ENCODE peak calls at places on chromosomes 16 and 17, in five cellular contexts. One of them, this sample, is unnamed.

GRCh38 chr17:44200478-44201155 is 933 bp upstream of the ATXN7L3 start:
- DNase-seq in neural crest cell: no peak
- DNase-seq in thyroid gland: no peak
- DNase-seq in fibroblast of the aortic adventitia: no peak
- DNase-seq in tibial nerve: no peak
- DNase-seq in this sample: no peak

GRCh38 chr17:67993153-67993997 is 2.9 kb downstream of the C17orf58 start:
- DNase-seq in neural crest cell: peak; percentile 69
- DNase-seq in thyroid gland: peak; percentile 77
- DNase-seq in fibroblast of the aortic adventitia: peak; percentile 74
- DNase-seq in tibial nerve: peak; percentile 68
- DNase-seq in this sample: peak; percentile 85

GRCh38 chr17:74930535-74931036 is 5.1 kb upstream of the OTOP3 start:
- DNase-seq in neural crest cell: no peak
- DNase-seq in thyroid gland: no peak
- DNase-seq in fibroblast of the aortic adventitia: no peak
- DNase-seq in tibial nerve: no peak
- DNase-seq in this sample: no peak

GRCh38 chr16:48616571-48616970 is 6.6 kb upstream of the N4BP1 start:
- DNase-seq in neural crest cell: no peak
- DNase-seq in thyroid gland: no peak
- DNase-seq in fibroblast of the aortic adventitia: no peak
- DNase-seq in tibial nerve: no peak
- DNase-seq in this sample: no peak

GRCh38 chr17:50832267-50833227 is 2.8 kb upstream of the WFIKKN2 start:
- DNase-seq in neural crest cell: no peak
- DNase-seq in thyroid gland: no peak
- DNase-seq in fibroblast of the aortic adventitia: no peak
- DNase-seq in tibial nerve: no peak
- DNase-seq in this sample: no peak

GRCh38 chr17:53150101-53150698 is 672.5 kb upstream of the KIF2B start:
- DNase-seq in neural crest cell: no peak
- DNase-seq in thyroid gland: no peak
- DNase-seq in fibroblast of the aortic adventitia: no peak
- DNase-seq in tibial nerve: no peak
- DNase-seq in this sample: no peak

GRCh38 chr16:28603381-28604185 is 6.3 kb downstream of the SULT1A1 start:
- DNase-seq in neural crest cell: no peak
- DNase-seq in thyroid gland: no peak
- DNase-seq in fibroblast of the aortic adventitia: no peak
- DNase-seq in tibial nerve: no peak
- DNase-seq in this sample: no peak

GRCh38 chr17:44518032-44518431 is 14.8 kb upstream of the GPATCH8 start:
- DNase-seq in neural crest cell: no peak
- DNase-seq in thyroid gland: no peak
- DNase-seq in fibroblast of the aortic adventitia: peak; percentile 44
- DNase-seq in tibial nerve: no peak
- DNase-seq in this sample: no peak

GRCh38 chr17:2420131-2420530 is 19.3 kb upstream of the MNT start:
- DNase-seq in neural crest cell: no peak
- DNase-seq in thyroid gland: no peak
- DNase-seq in fibroblast of the aortic adventitia: no peak
- DNase-seq in tibial nerve: no peak
- DNase-seq in this sample: no peak

GRCh38 chr17:10614536-10615155 is 42.5 kb downstream of the MYH3 start:
- DNase-seq in neural crest cell: peak; percentile 69
- DNase-seq in thyroid gland: peak; percentile 42
- DNase-seq in fibroblast of the aortic adventitia: peak; percentile 79
- DNase-seq in tibial nerve: no peak
- DNase-seq in this sample: no peak

GRCh38 chr17:2084766-2085647 is 30.1 kb downstream of the HIC1 start:
- DNase-seq in neural crest cell: no peak
- DNase-seq in thyroid gland: no peak
- DNase-seq in fibroblast of the aortic adventitia: peak; percentile 92
- DNase-seq in tibial nerve: peak; percentile 74
- DNase-seq in this sample: peak; percentile 85

GRCh38 chr16:50023626-50024025 is 1.4 kb upstream of the CNEP1R1 start:
- DNase-seq in neural crest cell: no peak
- DNase-seq in thyroid gland: no peak
- DNase-seq in fibroblast of the aortic adventitia: no peak
- DNase-seq in tibial nerve: no peak
- DNase-seq in this sample: no peak

GRCh38 chr16:10408824-10409381 is 23.0 kb downstream of the ATF7IP2 start:
- DNase-seq in neural crest cell: no peak
- DNase-seq in thyroid gland: no peak
- DNase-seq in fibroblast of the aortic adventitia: no peak
- DNase-seq in tibial nerve: no peak
- DNase-seq in this sample: no peak

GRCh38 chr17:66306413-66306812 is 4.0 kb downstream of the PRKCA start:
- DNase-seq in neural crest cell: no peak
- DNase-seq in thyroid gland: no peak
- DNase-seq in fibroblast of the aortic adventitia: no peak
- DNase-seq in tibial nerve: no peak
- DNase-seq in this sample: no peak

GRCh38 chr17:47834756-47835155 is 3.3 kb downstream of the LRRC46 start:
- DNase-seq in neural crest cell: no peak
- DNase-seq in thyroid gland: no peak
- DNase-seq in fibroblast of the aortic adventitia: no peak
- DNase-seq in tibial nerve: no peak
- DNase-seq in this sample: no peak

GRCh38 chr16:74281285-74281684 is 15.3 kb upstream of the PSMD7 start:
- DNase-seq in neural crest cell: no peak
- DNase-seq in thyroid gland: no peak
- DNase-seq in fibroblast of the aortic adventitia: no peak
- DNase-seq in tibial nerve: no peak
- DNase-seq in this sample: no peak

GRCh38 chr16:4179020-4179419 is 62.8 kb upstream of the ADCY9 start:
- DNase-seq in neural crest cell: no peak
- DNase-seq in thyroid gland: peak; percentile 33
- DNase-seq in fibroblast of the aortic adventitia: peak; percentile 60
- DNase-seq in tibial nerve: no peak
- DNase-seq in this sample: no peak

GRCh38 chr17:80281516-80281915 is 20.9 kb downstream of the RNF213 start:
- DNase-seq in neural crest cell: no peak
- DNase-seq in thyroid gland: no peak
- DNase-seq in fibroblast of the aortic adventitia: no peak
- DNase-seq in tibial nerve: no peak
- DNase-seq in this sample: no peak

GRCh38 chr16:66335704-66336329 is 30.7 kb upstream of the CDH5 start:
- DNase-seq in neural crest cell: no peak
- DNase-seq in thyroid gland: peak; percentile 36
- DNase-seq in fibroblast of the aortic adventitia: peak; percentile 73
- DNase-seq in tibial nerve: no peak
- DNase-seq in this sample: no peak

GRCh38 chr16:70688266-70688742 is 2.5 kb upstream of the MTSS2 start:
- DNase-seq in neural crest cell: no peak
- DNase-seq in thyroid gland: peak; percentile 38
- DNase-seq in fibroblast of the aortic adventitia: peak; percentile 29
- DNase-seq in tibial nerve: peak; percentile 43
- DNase-seq in this sample: no peak

GRCh38 chr17:1785925-1786324 is 24.1 kb downstream of the SERPINF1 start:
- DNase-seq in neural crest cell: no peak
- DNase-seq in thyroid gland: no peak
- DNase-seq in fibroblast of the aortic adventitia: no peak
- DNase-seq in tibial nerve: no peak
- DNase-seq in this sample: peak; percentile 46

GRCh38 chr16:31385680-31386079 is 7.5 kb upstream of the ITGAD start:
- DNase-seq in neural crest cell: no peak
- DNase-seq in thyroid gland: no peak
- DNase-seq in fibroblast of the aortic adventitia: no peak
- DNase-seq in tibial nerve: no peak
- DNase-seq in this sample: no peak

GRCh38 chr16:24999856-25000447 is 15.2 kb downstream of the ARHGAP17 start:
- DNase-seq in neural crest cell: no peak
- DNase-seq in thyroid gland: no peak
- DNase-seq in fibroblast of the aortic adventitia: peak; percentile 65
- DNase-seq in tibial nerve: no peak
- DNase-seq in this sample: no peak

GRCh38 chr17:61532818-61533217 is 58.2 kb downstream of the NACA2 start:
- DNase-seq in neural crest cell: no peak
- DNase-seq in thyroid gland: no peak
- DNase-seq in fibroblast of the aortic adventitia: no peak
- DNase-seq in tibial nerve: no peak
- DNase-seq in this sample: no peak

GRCh38 chr17:83202002-83203000 is 122.9 kb downstream of the METRNL start:
- DNase-seq in neural crest cell: no peak
- DNase-seq in thyroid gland: peak; percentile 2
- DNase-seq in fibroblast of the aortic adventitia: no peak
- DNase-seq in tibial nerve: peak; percentile 11
- DNase-seq in this sample: peak; percentile 64

GRCh38 chr17:66348605-66349165 is 46.3 kb downstream of the PRKCA start:
- DNase-seq in neural crest cell: no peak
- DNase-seq in thyroid gland: peak; percentile 73
- DNase-seq in fibroblast of the aortic adventitia: peak; percentile 82
- DNase-seq in tibial nerve: no peak
- DNase-seq in this sample: no peak

GRCh38 chr16:50520451-50521245 is 27.5 kb upstream of the NKD1 start:
- DNase-seq in neural crest cell: peak; percentile 39
- DNase-seq in thyroid gland: no peak
- DNase-seq in fibroblast of the aortic adventitia: no peak
- DNase-seq in tibial nerve: no peak
- DNase-seq in this sample: no peak

GRCh38 chr16:87702325-87702811 is 63.4 kb downstream of the KLHDC4 start:
- DNase-seq in neural crest cell: peak; percentile 31
- DNase-seq in thyroid gland: no peak
- DNase-seq in fibroblast of the aortic adventitia: peak; percentile 11
- DNase-seq in tibial nerve: no peak
- DNase-seq in this sample: no peak

GRCh38 chr16:23353440-23353839 is 51.3 kb downstream of the SCNN1B start:
- DNase-seq in neural crest cell: no peak
- DNase-seq in thyroid gland: no peak
- DNase-seq in fibroblast of the aortic adventitia: no peak
- DNase-seq in tibial nerve: no peak
- DNase-seq in this sample: no peak
- TF ChIP-seq CTCF in neural crest cell: no peak
- TF ChIP-seq CTCF in thyroid gland: no peak
- TF ChIP-seq CTCF in fibroblast of the aortic adventitia: no peak
- TF ChIP-seq CTCF in tibial nerve: no peak
- TF ChIP-seq CTCF in this sample: no peak

GRCh38 chr16:16014329-16015224 is 65.2 kb downstream of the ABCC1 start:
- DNase-seq in neural crest cell: no peak
- DNase-seq in thyroid gland: peak; percentile 76
- DNase-seq in fibroblast of the aortic adventitia: peak; percentile 66
- DNase-seq in tibial nerve: peak; percentile 33
- DNase-seq in this sample: no peak

GRCh38 chr16:16010194-16010593 is 60.8 kb downstream of the ABCC1 start:
- DNase-seq in neural crest cell: no peak
- DNase-seq in thyroid gland: no peak
- DNase-seq in fibroblast of the aortic adventitia: no peak
- DNase-seq in tibial nerve: no peak
- DNase-seq in this sample: no peak

GRCh38 chr16:16009396-16009795 is 60.0 kb downstream of the ABCC1 start:
- DNase-seq in neural crest cell: no peak
- DNase-seq in thyroid gland: peak; percentile 98
- DNase-seq in fibroblast of the aortic adventitia: no peak
- DNase-seq in tibial nerve: no peak
- DNase-seq in this sample: no peak

GRCh38 chr16:16013812-16014211 is 64.4 kb downstream of the ABCC1 start:
- DNase-seq in neural crest cell: no peak
- DNase-seq in thyroid gland: no peak
- DNase-seq in fibroblast of the aortic adventitia: no peak
- DNase-seq in tibial nerve: no peak
- DNase-seq in this sample: no peak

DNA sequence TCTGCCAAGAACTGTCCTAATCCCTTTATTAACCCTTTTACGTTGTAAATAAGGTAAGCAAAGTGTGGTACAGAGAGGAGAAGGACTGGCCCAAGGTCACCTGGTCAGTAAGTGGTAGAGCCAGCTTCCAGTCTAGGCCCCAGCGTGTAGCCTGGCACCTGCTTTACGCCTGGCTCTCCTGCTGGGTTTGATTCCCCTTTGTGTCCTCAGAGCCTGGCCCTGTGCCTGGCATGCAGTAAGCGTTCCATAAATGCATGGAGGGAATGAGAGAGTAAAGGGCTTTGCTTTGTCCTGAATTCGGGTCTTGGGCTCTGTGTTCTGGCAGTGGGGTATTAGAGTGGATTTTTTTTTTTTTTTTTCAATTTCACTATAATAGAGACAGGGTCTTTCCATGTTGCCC is 62.7 kb downstream of the ABCC1 start:
- DNase-seq in neural crest cell: no peak
- DNase-seq in thyroid gland: no peak
- DNase-seq in fibroblast of the aortic adventitia: no peak
- DNase-seq in tibial nerve: no peak
- DNase-seq in this sample: no peak
- TF ChIP-seq CTCF in neural crest cell: no peak
- TF ChIP-seq CTCF in thyroid gland: no peak
- TF ChIP-seq CTCF in fibroblast of the aortic adventitia: no peak
- TF ChIP-seq CTCF in tibial nerve: no peak
- TF ChIP-seq CTCF in this sample: no peak

GRCh38 chr17:81522491-81523125 is 5.6 kb upstream of the FSCN2 start:
- DNase-seq in neural crest cell: no peak
- DNase-seq in thyroid gland: no peak
- DNase-seq in fibroblast of the aortic adventitia: no peak
- DNase-seq in tibial nerve: no peak
- DNase-seq in this sample: no peak

GRCh38 chr17:81520021-81520894 is 7.7 kb upstream of the ACTG1 start:
- DNase-seq in neural crest cell: no peak
- DNase-seq in thyroid gland: no peak
- DNase-seq in fibroblast of the aortic adventitia: no peak
- DNase-seq in tibial nerve: no peak
- DNase-seq in this sample: no peak

GRCh38 chr17:81524865-81525159 is 3.4 kb upstream of the FSCN2 start:
- DNase-seq in neural crest cell: no peak
- DNase-seq in thyroid gland: no peak
- DNase-seq in fibroblast of the aortic adventitia: no peak
- DNase-seq in tibial nerve: no peak
- DNase-seq in this sample: no peak

GRCh38 chr17:81524063-81524864 is 3.9 kb upstream of the FSCN2 start:
- DNase-seq in neural crest cell: no peak
- DNase-seq in thyroid gland: peak; percentile 63
- DNase-seq in fibroblast of the aortic adventitia: no peak
- DNase-seq in tibial nerve: no peak
- DNase-seq in this sample: no peak

GRCh38 chr17:81523139-81524062 is 4.8 kb upstream of the FSCN2 start:
- DNase-seq in neural crest cell: peak; percentile 61
- DNase-seq in thyroid gland: peak; percentile 93
- DNase-seq in fibroblast of the aortic adventitia: peak; percentile 63
- DNase-seq in tibial nerve: no peak
- DNase-seq in this sample: no peak
- TF ChIP-seq CTCF in neural crest cell: peak; percentile 57
- TF ChIP-seq CTCF in thyroid gland: peak; percentile 39
- TF ChIP-seq CTCF in fibroblast of the aortic adventitia: peak; percentile 45
- TF ChIP-seq CTCF in tibial nerve: no peak
- TF ChIP-seq CTCF in this sample: no peak

DNA sequence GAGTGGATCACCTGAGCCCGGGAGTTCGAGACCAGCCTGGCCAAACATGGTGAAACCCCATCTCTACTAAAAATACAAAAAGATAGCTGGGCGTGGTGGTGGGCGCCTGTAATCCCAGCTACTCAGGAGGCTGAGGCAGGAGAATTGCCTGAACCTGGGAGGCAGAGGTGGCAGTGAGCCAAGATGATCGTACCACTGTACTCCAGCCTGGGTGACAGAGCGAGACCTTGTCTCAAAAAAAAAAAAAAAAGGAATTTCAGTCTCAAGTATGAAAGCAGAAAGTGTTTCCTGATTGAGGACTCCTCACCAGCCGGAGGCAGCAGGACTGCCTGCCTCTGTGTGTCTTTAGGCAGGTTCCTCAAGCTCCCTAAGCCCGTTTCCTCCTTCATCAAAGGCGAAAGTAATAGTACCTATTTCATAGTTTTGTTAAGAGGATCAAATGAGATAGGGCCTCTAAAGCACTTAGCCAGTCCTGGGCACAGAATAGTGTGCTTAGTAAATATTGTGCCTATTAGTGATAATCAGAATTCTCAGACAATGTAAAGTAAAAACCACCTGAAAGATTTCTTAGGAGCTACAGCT is 9.0 kb downstream of the RAI1 start:
- DNase-seq in neural crest cell: no peak
- DNase-seq in thyroid gland: peak; percentile 70
- DNase-seq in fibroblast of the aortic adventitia: no peak
- DNase-seq in tibial nerve: no peak
- DNase-seq in this sample: no peak
- TF ChIP-seq CTCF in neural crest cell: no peak
- TF ChIP-seq CTCF in thyroid gland: no peak
- TF ChIP-seq CTCF in fibroblast of the aortic adventitia: no peak
- TF ChIP-seq CTCF in tibial nerve: no peak
- TF ChIP-seq CTCF in this sample: no peak